ENCODE peak calls at places on chromosomes 12 and 14, in five cellular contexts. L is activated naive CD4-positive, alpha-beta T cell treated with anti-CD3 and anti-CD28 coated beads, Interleukin-2, amount 50 U/mL, for 72 hours; T is mesothelial cell of epicardium; W is CD4-positive, alpha-beta T cell; V is endothelial cell. J is an unnamed sample.

GRCh38 chr12:44317651-44318126 is 481.8 kb downstream of the TMEM117 start:
- DNase-seq in L (no peak), T (no peak), V (no peak), W (no peak), J (peak)

GRCh38 chr14:85533821-85534271 is 3.9 kb downstream of the FLRT2 start:
- DNase-seq in W (no peak), L (no peak), V (peak), T (peak), J (no peak)

GRCh38 chr12:46785413-46785812 is 40.4 kb downstream of the SLC38A4 start:
- DNase-seq in T (no peak), W (no peak), V (no peak), L (no peak), J (no peak)

GRCh38 chr12:69059465-69060457 is 126.8 kb upstream of the CPM start:
- DNase-seq in T (no peak), L (no peak), W (no peak), V (no peak), J (no peak)

GRCh38 chr14:88848571-88848970 is 24.1 kb downstream of the TTC8 start:
- DNase-seq in L (no peak), V (no peak), T (no peak), W (no peak), J (no peak)

GRCh38 chr14:24887623-24888304 is 162.2 kb downstream of the STXBP6 start:
- DNase-seq in W (no peak), T (no peak), V (no peak), L (no peak), J (no peak)

GRCh38 chr12:4172999-4173398 is 100.6 kb upstream of the CCND2 start:
- DNase-seq in V (no peak), T (no peak), L (no peak), W (no peak), J (no peak)

GRCh38 chr14:36757730-36758286 is 96.1 kb downstream of the PAX9 start:
- DNase-seq in W (no peak), L (no peak), T (no peak), V (no peak), J (no peak)

GRCh38 chr12:89454080-89454848 is 70.3 kb downstream of the GALNT4 start:
- DNase-seq in W (no peak), T (no peak), L (no peak), V (peak), J (no peak)

GRCh38 chr14:68359862-68360552 is 432.9 kb downstream of the ZFP36L1 start:
- DNase-seq in T (no peak), V (no peak), W (no peak), L (no peak), J (no peak)

GRCh38 chr12:91663331-91663998 is 480.8 kb upstream of the DCN start:
- DNase-seq in L (no peak), V (no peak), T (no peak), W (no peak), J (peak)

GRCh38 chr14:23568600-23569310 is 1.2 kb upstream of the AP1G2 start:
- DNase-seq in W (no peak), T (no peak), L (no peak), V (peak), J (no peak)

GRCh38 chr12:66900616-66901015 is 221.7 kb upstream of the GRIP1 start:
- DNase-seq in L (no peak), W (no peak), T (no peak), V (no peak), J (no peak)

GRCh38 chr14:105167303-105168092 is 1.1 kb downstream of the JAG2 start:
- DNase-seq in W (no peak), V (peak), L (no peak), T (no peak), J (peak)

GRCh38 chr12:39173689-39174088 is 268.3 kb upstream of the CPNE8 start:
- DNase-seq in V (no peak), L (no peak), T (no peak), W (no peak), J (no peak)

GRCh38 chr12:122080149-122081107 is 1.9 kb downstream of the MLXIP start:
- DNase-seq in W (no peak), T (no peak), L (no peak), V (no peak), J (no peak)

GRCh38 chr14:20578784-20579502 is 8.9 kb downstream of the RNASE11 start:
- DNase-seq in V (no peak), W (no peak), L (no peak), T (no peak), J (no peak)

GRCh38 chr12:22709292-22709691 is 84.3 kb downstream of the ETNK1 start:
- DNase-seq in W (no peak), L (no peak), V (no peak), T (no peak), J (no peak)

GRCh38 chr12:75694891-75695290 is 183.5 kb upstream of the KRR1 start:
- DNase-seq in V (no peak), W (no peak), L (no peak), T (no peak), J (no peak)

GRCh38 chr12:113933201-113933786 is 32.8 kb downstream of the RBM19 start:
- DNase-seq in L (no peak), V (peak), W (no peak), T (no peak), J (no peak)

GRCh38 chr12:57477710-57478681 is 1.7 kb downstream of the ARHGAP9 start:
- DNase-seq in V (no peak), W (peak), T (no peak), L (peak), J (no peak)

GRCh38 chr12:49888461-49889151 is 15.1 kb downstream of the FAIM2 start:
- DNase-seq in W (no peak), V (no peak), T (no peak), L (no peak), J (no peak)

GRCh38 chr12:99618657-99619056 is 28.9 kb upstream of the GARIN6 start:
- DNase-seq in T (no peak), V (no peak), W (no peak), L (no peak), J (no peak)

GRCh38 chr14:57732886-57733285 is 133.0 kb downstream of the SLC35F4 start:
- DNase-seq in W (no peak), L (no peak), T (no peak), V (no peak), J (no peak)

GRCh38 chr12:122968104-122968503 is 1.8 kb upstream of the ABCB9 start:
- DNase-seq in T (no peak), W (no peak), V (no peak), L (no peak), J (no peak)

GRCh38 chr14:67571991-67572323 is 28.1 kb downstream of the PIGH start:
- DNase-seq in T (no peak), W (no peak), V (no peak), L (no peak), J (no peak)

GRCh38 chr12:46872135-46872534 is 46.3 kb upstream of the SLC38A4 start:
- DNase-seq in W (no peak), L (no peak), T (no peak), V (no peak), J (no peak)

GRCh38 chr14:72416892-72417291 is 477.0 kb downstream of the DPF3 start:
- DNase-seq in W (no peak), L (no peak), V (no peak), T (no peak), J (no peak)

GRCh38 chr12:57712671-57713070 is 18.7 kb downstream of the OS9 start:
- DNase-seq in T (no peak), V (no peak), L (no peak), W (no peak), J (no peak)

GRCh38 chr12:5094550-5094949 is 50.9 kb downstream of the KCNA5 start:
- DNase-seq in V (no peak), L (no peak), T (no peak), W (no peak), J (no peak)

GRCh38 chr12:92444763-92445162 is 258.0 kb upstream of the PLEKHG7 start:
- DNase-seq in T (no peak), W (no peak), L (no peak), V (no peak), J (no peak)

GRCh38 chr12:3885179-3886094 is 12.2 kb upstream of the PARP11 start:
- DNase-seq in L (peak), V (peak), W (peak), T (no peak), J (peak)

GRCh38 chr14:103923863-103924262 is 4.4 kb upstream of the TDRD9 start:
- DNase-seq in L (no peak), W (no peak), T (no peak), V (peak), J (no peak)

GRCh38 chr12:73906757-73907156 is 630.9 kb upstream of the ATXN7L3B start:
- DNase-seq in T (no peak), V (no peak), W (no peak), L (no peak), J (no peak)

GRCh38 chr12:34336619-34337465 is 314.5 kb downstream of the ALG10 start:
- DNase-seq in T (no peak), V (no peak), L (no peak), W (no peak), J (no peak)

GRCh38 chr12:25332143-25332542 is 81.4 kb upstream of the KRAS start:
- DNase-seq in V (no peak), T (no peak), W (no peak), L (peak), J (no peak)

GRCh38 chr12:120079352-120080042 is 37.1 kb downstream of the RAB35 start:
- DNase-seq in V (no peak), T (no peak), W (no peak), L (no peak), J (no peak)

GRCh38 chr12:131850856-131851559 is 22.8 kb downstream of the MMP17 start:
- DNase-seq in T (peak), L (peak), W (peak), V (no peak), J (no peak)

GRCh38 chr12:107351109-107351508 is 257.8 kb upstream of the CRY1 start:
- DNase-seq in T (no peak), W (no peak), L (no peak), V (no peak), J (no peak)